ENCODE peak calls at places on chromosome 19, in six cellular contexts. One of them, this sample, is unnamed.

GRCh38 chr19:15294591-15294990 is 37.7 kb downstream of the BRD4 start:
- DNase-seq in nucleus accumbens: no peak
- DNase-seq in HT1080: no peak
- DNase-seq in astrocyte of the spinal cord: no peak
- DNase-seq in heart right ventricle: peak
- DNase-seq in stimulated activated CD4-positive, alpha-beta T cell treated with anti-CD3 and anti-CD28 coated beads, Interleukin-15, amount 100 ng/mL, for 1 hour: no peak
- DNase-seq in this sample: no peak

GRCh38 chr19:1268392-1269064 is 604 bp upstream of the CIRBP start:
- DNase-seq in nucleus accumbens: no peak
- DNase-seq in HT1080: no peak
- DNase-seq in astrocyte of the spinal cord: no peak
- DNase-seq in heart right ventricle: peak
- DNase-seq in stimulated activated CD4-positive, alpha-beta T cell treated with anti-CD3 and anti-CD28 coated beads, Interleukin-15, amount 100 ng/mL, for 1 hour: no peak
- DNase-seq in this sample: no peak

GRCh38 chr19:40584007-40584406 is 7.3 kb downstream of the SHKBP1 start:
- DNase-seq in nucleus accumbens: no peak
- DNase-seq in HT1080: no peak
- DNase-seq in astrocyte of the spinal cord: no peak
- DNase-seq in heart right ventricle: no peak
- DNase-seq in stimulated activated CD4-positive, alpha-beta T cell treated with anti-CD3 and anti-CD28 coated beads, Interleukin-15, amount 100 ng/mL, for 1 hour: no peak
- DNase-seq in this sample: no peak

GRCh38 chr19:47598407-47599349 is 10.3 kb upstream of the BICRA start:
- DNase-seq in nucleus accumbens: no peak
- DNase-seq in HT1080: peak
- DNase-seq in astrocyte of the spinal cord: peak
- DNase-seq in heart right ventricle: peak
- DNase-seq in stimulated activated CD4-positive, alpha-beta T cell treated with anti-CD3 and anti-CD28 coated beads, Interleukin-15, amount 100 ng/mL, for 1 hour: no peak
- DNase-seq in this sample: no peak

GRCh38 chr19:18091217-18091608 is 4.5 kb upstream of the IL12RB1 start:
- DNase-seq in nucleus accumbens: no peak
- DNase-seq in HT1080: no peak
- DNase-seq in astrocyte of the spinal cord: no peak
- DNase-seq in heart right ventricle: peak
- DNase-seq in stimulated activated CD4-positive, alpha-beta T cell treated with anti-CD3 and anti-CD28 coated beads, Interleukin-15, amount 100 ng/mL, for 1 hour: peak
- DNase-seq in this sample: no peak

GRCh38 chr19:892243-892996 is 567 bp downstream of the MED16 start:
- DNase-seq in nucleus accumbens: no peak
- DNase-seq in HT1080: no peak
- DNase-seq in astrocyte of the spinal cord: no peak
- DNase-seq in heart right ventricle: no peak
- DNase-seq in stimulated activated CD4-positive, alpha-beta T cell treated with anti-CD3 and anti-CD28 coated beads, Interleukin-15, amount 100 ng/mL, for 1 hour: no peak
- DNase-seq in this sample: no peak

GRCh38 chr19:40323705-40324104 is 24.5 kb downstream of the C19orf47 start:
- DNase-seq in nucleus accumbens: no peak
- DNase-seq in HT1080: no peak
- DNase-seq in astrocyte of the spinal cord: no peak
- DNase-seq in heart right ventricle: no peak
- DNase-seq in stimulated activated CD4-positive, alpha-beta T cell treated with anti-CD3 and anti-CD28 coated beads, Interleukin-15, amount 100 ng/mL, for 1 hour: no peak
- DNase-seq in this sample: no peak

GRCh38 chr19:28213476-28214082 is 999.4 kb downstream of the UQCRFS1 start:
- DNase-seq in nucleus accumbens: no peak
- DNase-seq in HT1080: peak
- DNase-seq in astrocyte of the spinal cord: no peak
- DNase-seq in heart right ventricle: no peak
- DNase-seq in stimulated activated CD4-positive, alpha-beta T cell treated with anti-CD3 and anti-CD28 coated beads, Interleukin-15, amount 100 ng/mL, for 1 hour: no peak
- DNase-seq in this sample: no peak

GRCh38 chr19:34172661-34173144 is 399 bp downstream of the LSM14A start:
- DNase-seq in nucleus accumbens: no peak
- DNase-seq in HT1080: no peak
- DNase-seq in astrocyte of the spinal cord: peak
- DNase-seq in heart right ventricle: peak
- DNase-seq in stimulated activated CD4-positive, alpha-beta T cell treated with anti-CD3 and anti-CD28 coated beads, Interleukin-15, amount 100 ng/mL, for 1 hour: no peak
- DNase-seq in this sample: no peak

GRCh38 chr19:28208745-28209144 is 1004.2 kb downstream of the UQCRFS1 start:
- DNase-seq in nucleus accumbens: no peak
- DNase-seq in HT1080: peak
- DNase-seq in astrocyte of the spinal cord: no peak
- DNase-seq in heart right ventricle: no peak
- DNase-seq in stimulated activated CD4-positive, alpha-beta T cell treated with anti-CD3 and anti-CD28 coated beads, Interleukin-15, amount 100 ng/mL, for 1 hour: no peak
- DNase-seq in this sample: no peak

GRCh38 chr19:28010656-28011055 is 1202.3 kb downstream of the UQCRFS1 start:
- DNase-seq in nucleus accumbens: no peak
- DNase-seq in HT1080: no peak
- DNase-seq in astrocyte of the spinal cord: no peak
- DNase-seq in heart right ventricle: no peak
- DNase-seq in stimulated activated CD4-positive, alpha-beta T cell treated with anti-CD3 and anti-CD28 coated beads, Interleukin-15, amount 100 ng/mL, for 1 hour: no peak
- DNase-seq in this sample: no peak

GRCh38 chr19:45575216-45575615 is 9.4 kb downstream of the OPA3 start:
- DNase-seq in nucleus accumbens: no peak
- DNase-seq in HT1080: no peak
- DNase-seq in astrocyte of the spinal cord: no peak
- DNase-seq in heart right ventricle: no peak
- DNase-seq in stimulated activated CD4-positive, alpha-beta T cell treated with anti-CD3 and anti-CD28 coated beads, Interleukin-15, amount 100 ng/mL, for 1 hour: no peak
- DNase-seq in this sample: no peak

GRCh38 chr19:11480927-11481776 is at the start of gene ELAVL3:
- DNase-seq in nucleus accumbens: peak
- DNase-seq in HT1080: no peak
- DNase-seq in astrocyte of the spinal cord: no peak
- DNase-seq in heart right ventricle: no peak
- DNase-seq in stimulated activated CD4-positive, alpha-beta T cell treated with anti-CD3 and anti-CD28 coated beads, Interleukin-15, amount 100 ng/mL, for 1 hour: no peak
- DNase-seq in this sample: no peak

GRCh38 chr19:3333020-3333583 is 33.3 kb upstream of the NFIC start:
- DNase-seq in nucleus accumbens: no peak
- DNase-seq in HT1080: no peak
- DNase-seq in astrocyte of the spinal cord: no peak
- DNase-seq in heart right ventricle: no peak
- DNase-seq in stimulated activated CD4-positive, alpha-beta T cell treated with anti-CD3 and anti-CD28 coated beads, Interleukin-15, amount 100 ng/mL, for 1 hour: no peak
- DNase-seq in this sample: no peak

GRCh38 chr19:52993342-52994178 is 20.2 kb upstream of the ERVV-1 start:
- DNase-seq in nucleus accumbens: peak
- DNase-seq in HT1080: no peak
- DNase-seq in astrocyte of the spinal cord: peak
- DNase-seq in heart right ventricle: peak
- DNase-seq in stimulated activated CD4-positive, alpha-beta T cell treated with anti-CD3 and anti-CD28 coated beads, Interleukin-15, amount 100 ng/mL, for 1 hour: peak
- DNase-seq in this sample: peak

GRCh38 chr19:13055213-13056051 is 47.2 kb downstream of the LYL1 start:
- DNase-seq in nucleus accumbens: no peak
- DNase-seq in HT1080: peak
- DNase-seq in astrocyte of the spinal cord: peak
- DNase-seq in heart right ventricle: peak
- DNase-seq in stimulated activated CD4-positive, alpha-beta T cell treated with anti-CD3 and anti-CD28 coated beads, Interleukin-15, amount 100 ng/mL, for 1 hour: no peak
- DNase-seq in this sample: peak

GRCh38 chr19:7137120-7137519 is 67.6 kb downstream of the ZNF557 start:
- DNase-seq in nucleus accumbens: no peak
- DNase-seq in HT1080: no peak
- DNase-seq in astrocyte of the spinal cord: no peak
- DNase-seq in heart right ventricle: no peak
- DNase-seq in stimulated activated CD4-positive, alpha-beta T cell treated with anti-CD3 and anti-CD28 coated beads, Interleukin-15, amount 100 ng/mL, for 1 hour: no peak
- DNase-seq in this sample: no peak

GRCh38 chr19:18046066-18046718 is 38.2 kb downstream of the ARRDC2 start:
- DNase-seq in nucleus accumbens: no peak
- DNase-seq in HT1080: peak
- DNase-seq in astrocyte of the spinal cord: peak
- DNase-seq in heart right ventricle: no peak
- DNase-seq in stimulated activated CD4-positive, alpha-beta T cell treated with anti-CD3 and anti-CD28 coated beads, Interleukin-15, amount 100 ng/mL, for 1 hour: no peak
- DNase-seq in this sample: no peak

GRCh38 chr19:33096005-33096404 is 15.0 kb downstream of the GPATCH1 start:
- DNase-seq in nucleus accumbens: no peak
- DNase-seq in HT1080: no peak
- DNase-seq in astrocyte of the spinal cord: no peak
- DNase-seq in heart right ventricle: no peak
- DNase-seq in stimulated activated CD4-positive, alpha-beta T cell treated with anti-CD3 and anti-CD28 coated beads, Interleukin-15, amount 100 ng/mL, for 1 hour: no peak
- DNase-seq in this sample: no peak